ENCODE peak calls at places on chromosome 20, in seven cellular contexts. M is foreskin fibroblast; B is cerebellar cortex; Q is GM18507; A is stimulated activated naive CD8-positive, alpha-beta T cell treated with anti-CD3 and anti-CD28 coated beads, Interleukin-15, Interleukin-2, amounts not matched to agents 100 U/mL and 50 U/mL, for 24 hours; G is HS-5; T is frontal cortex. N is an unnamed sample.

GRCh38 chr20:12535770-12536169 is 473.0 kb upstream of the SPTLC3 start:
- DNase-seq in M (no peak), B (no peak), Q (no peak), A (no peak), G (no peak), T (no peak), N (no peak)

GRCh38 chr20:50312682-50313187 is 122.1 kb downstream of the CEBPB start:
- DNase-seq in M (peak; percentile 81), B (no peak), Q (no peak), A (no peak), G (no peak), T (no peak), N (no peak)

GRCh38 chr20:25247100-25247665 is 702 bp upstream of the PYGB start:
- DNase-seq in M (peak; percentile 88), B (peak; percentile 78), Q (no peak), A (peak; percentile 39), G (no peak), T (peak; percentile 57), N (peak; percentile 37)

GRCh38 chr20:4062721-4063606 is 47.6 kb upstream of the RNF24 start:
- DNase-seq in M (no peak), B (no peak), Q (no peak), A (no peak), G (no peak), T (no peak), N (no peak)

GRCh38 chr20:13567663-13568062 is 71.1 kb downstream of the TASP1 start:
- DNase-seq in M (no peak), B (peak; percentile 27), Q (no peak), A (no peak), G (no peak), T (no peak), N (no peak)

GRCh38 chr20:5309971-5310370 is 6.8 kb downstream of the PROKR2 start:
- DNase-seq in M (peak; percentile 10), B (no peak), Q (no peak), A (no peak), G (no peak), T (no peak), N (no peak)

GRCh38 chr20:23350855-23351838 is 556 bp downstream of the NXT1 start:
- DNase-seq in M (peak; percentile 64), B (peak; percentile 49), Q (no peak), A (peak; percentile 69), G (no peak), T (peak; percentile 31), N (peak; percentile 70)

GRCh38 chr20:32582659-32583580 is 2.2 kb downstream of the NOL4L start:
- DNase-seq in M (peak; percentile 39), B (no peak), Q (no peak), A (peak; percentile 51), G (no peak), T (peak; percentile 69), N (peak; percentile 71)

GRCh38 chr20:58810116-58810878 is 40.4 kb downstream of the GNAS-AS1 start:
- DNase-seq in M (no peak), B (no peak), Q (no peak), A (peak; percentile 42), G (no peak), T (no peak), N (no peak)

GRCh38 chr20:60055740-60056139 is 97.5 kb downstream of the CDH26 start:
- DNase-seq in M (peak; percentile 27), B (no peak), Q (no peak), A (peak; percentile 52), G (no peak), T (no peak), N (peak; percentile 3)

GRCh38 chr20:61891916-61892649 is 173.6 kb downstream of the TAF4 start:
- DNase-seq in M (no peak), B (no peak), Q (no peak), A (no peak), G (no peak), T (no peak), N (no peak)

GRCh38 chr20:49247792-49248191 is 28.6 kb downstream of the DDX27 start:
- DNase-seq in M (no peak), B (peak; percentile 26), Q (no peak), A (no peak), G (no peak), T (no peak), N (no peak)

GRCh38 chr20:57618091-57618765 is 2.0 kb downstream of the ZBP1 start:
- DNase-seq in M (peak; percentile 12), B (no peak), Q (no peak), A (peak; percentile 43), G (no peak), T (no peak), N (no peak)

GRCh38 chr20:39825950-39826349 is 863.1 kb downstream of the MAFB start:
- DNase-seq in M (no peak), B (no peak), Q (no peak), A (no peak), G (peak; percentile 35), T (no peak), N (no peak)

GRCh38 chr20:45290677-45291355 is 15.8 kb upstream of the RBPJL start:
- DNase-seq in M (peak; percentile 88), B (peak; percentile 66), Q (peak; percentile 58), A (peak; percentile 73), G (peak; percentile 73), T (peak; percentile 71), N (peak; percentile 60)

GRCh38 chr20:11118802-11119380 is 445.1 kb upstream of the JAG1 start:
- DNase-seq in M (no peak), B (no peak), Q (no peak), A (no peak), G (no peak), T (no peak), N (no peak)

GRCh38 chr20:33839591-33839990 is 28.4 kb downstream of the CHMP4B start:
- DNase-seq in M (no peak), B (no peak), Q (no peak), A (no peak), G (no peak), T (no peak), N (peak; percentile 89)

GRCh38 chr20:36117638-36118037 is 36.9 kb upstream of the EPB41L1 start:
- DNase-seq in M (peak; percentile 22), B (no peak), Q (no peak), A (no peak), G (no peak), T (no peak), N (no peak)

GRCh38 chr20:58720890-58721289 is 28.3 kb downstream of the NPEPL1 start:
- DNase-seq in M (no peak), B (no peak), Q (no peak), A (no peak), G (no peak), T (no peak), N (no peak)

GRCh38 chr20:14114049-14114448 is 118.7 kb downstream of the MACROD2 start:
- DNase-seq in M (no peak), B (peak; percentile 14), Q (no peak), A (no peak), G (no peak), T (no peak), N (no peak)